ENCODE peak calls at places on chromosomes 7 and 10, in six cellular contexts. F, M, C, N, K and P are unnamed samples.

GRCh38 chr7:33757563-33758165 is 147.7 kb upstream of the BMPER start:
- DNase-seq in F (peak; percentile 47), M (peak; percentile 67), C (peak; percentile 66), N (no peak), K (no peak), P (peak; percentile 72)

GRCh38 chr7:148806187-148806586 is 77.9 kb downstream of the EZH2 start:
- DNase-seq in F (no peak), M (no peak), C (no peak), N (no peak), K (no peak), P (no peak)

GRCh38 chr10:84539244-84539643 is 210.9 kb downstream of the CCSER2 start:
- DNase-seq in F (peak; percentile 39), M (no peak), C (no peak), N (no peak), K (no peak), P (no peak)

GRCh38 chr7:47301078-47301477 is 280.8 kb downstream of the TNS3 start:
- DNase-seq in F (no peak), M (no peak), C (peak; percentile 38), N (no peak), K (peak; percentile 58), P (no peak)

GRCh38 chr7:7693881-7694280 is 24.5 kb downstream of the RPA3 start:
- DNase-seq in F (peak; percentile 92), M (peak; percentile 71), C (no peak), N (no peak), K (no peak), P (peak; percentile 91)

GRCh38 chr7:8442814-8443304 is 9.4 kb downstream of the NXPH1 start:
- DNase-seq in F (no peak), M (peak; percentile 22), C (peak; percentile 95), N (no peak), K (peak; percentile 87), P (no peak)

GRCh38 chr10:116796910-116797513 is 52.3 kb upstream of the ENO4 start:
- DNase-seq in F (peak; percentile 61), M (peak; percentile 68), C (peak; percentile 92), N (no peak), K (peak; percentile 81), P (peak; percentile 74)

GRCh38 chr10:22148956-22149355 is 68.9 kb downstream of the EBLN1 start:
- DNase-seq in F (peak; percentile 7), M (peak; percentile 54), C (no peak), N (no peak), K (no peak), P (peak; percentile 35)

GRCh38 chr10:69101451-69102095 is 13.7 kb downstream of the SRGN start:
- DNase-seq in F (peak; percentile 38), M (peak; percentile 34), C (no peak), N (no peak), K (no peak), P (peak; percentile 63)

GRCh38 chr10:15897282-15897681 is 37.0 kb upstream of the MINDY3 start:
- DNase-seq in F (peak; percentile 33), M (no peak), C (no peak), N (no peak), K (peak; percentile 16), P (peak; percentile 26)

GRCh38 chr10:63268139-63268797 is 135.1 kb downstream of the NRBF2 start:
- DNase-seq in F (peak; percentile 26), M (no peak), C (peak; percentile 57), N (no peak), K (peak; percentile 55), P (no peak)

GRCh38 chr10:132876131-132876860 is 66.1 kb downstream of the CFAP46 start:
- DNase-seq in F (no peak), M (no peak), C (no peak), N (no peak), K (no peak), P (no peak)

GRCh38 chr10:97001183-97001991 is 169.3 kb downstream of the LCOR start:
- DNase-seq in F (no peak), M (no peak), C (no peak), N (no peak), K (no peak), P (no peak)

GRCh38 chr7:93442478-93443224 is 131.9 kb downstream of the CALCR start:
- DNase-seq in F (peak; percentile 13), M (peak; percentile 17), C (peak; percentile 61), N (no peak), K (peak; percentile 71), P (peak; percentile 49)

GRCh38 chr10:83564889-83565588 is 574.3 kb upstream of the GHITM start:
- DNase-seq in F (no peak), M (no peak), C (no peak), N (no peak), K (no peak), P (no peak)

DNA sequence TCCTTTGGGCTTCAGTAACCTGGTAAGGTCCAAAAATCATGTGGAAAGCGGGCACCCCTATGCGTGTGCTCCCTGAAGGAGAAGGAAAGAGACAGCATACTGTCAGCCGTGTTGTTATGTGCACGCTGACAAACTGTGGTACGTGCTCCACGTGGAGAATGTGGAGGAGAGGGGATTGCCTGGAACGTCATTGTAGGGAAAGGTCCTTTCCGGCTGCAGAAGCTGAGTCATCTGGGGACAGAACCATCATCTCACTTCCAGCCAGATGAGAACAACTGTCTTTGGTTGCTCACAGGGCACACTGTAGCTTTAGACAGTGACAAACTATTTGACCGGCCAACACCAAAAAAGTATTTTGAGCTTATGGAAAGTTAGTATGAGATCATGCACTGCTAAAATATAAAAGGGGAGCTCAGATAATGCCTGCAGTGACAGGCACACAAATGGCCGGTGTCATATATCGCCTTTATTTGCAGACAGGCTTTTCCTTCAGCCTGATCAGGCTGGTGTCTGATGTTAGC is 38.8 kb upstream of the GRB10 start:
- DNase-seq in F (peak; percentile 45), M (no peak), C (peak; percentile 29), N (no peak), K (no peak), P (peak; percentile 70)
- H3K4me2 ChIP-seq in F (no peak overlapping the region), M (no peak overlapping the region), C (peak overlapping the region; percentile 24), N (no peak overlapping the region), K (no peak overlapping the region), P (peak overlapping the region; percentile 50)

DNA sequence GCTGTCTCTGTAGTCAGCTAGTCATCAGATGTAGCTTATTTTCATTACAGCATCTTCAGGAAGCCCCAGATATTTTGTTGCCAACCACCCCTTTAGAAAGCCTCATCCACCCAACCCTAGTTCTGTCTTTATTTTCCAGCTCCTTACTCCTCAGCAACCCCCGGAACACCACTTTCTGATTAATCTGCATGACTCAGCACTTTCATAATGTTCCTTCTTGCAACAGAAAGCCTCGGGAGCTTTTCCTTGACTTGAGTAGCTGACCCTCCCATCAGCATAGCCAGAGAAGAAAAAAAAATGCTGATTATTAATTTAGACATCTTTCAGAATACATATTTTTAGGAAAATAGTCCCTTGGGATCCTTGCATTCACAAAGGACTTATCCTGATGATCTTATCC is 244.0 kb upstream of the CXCL12 start:
- DNase-seq in F (peak; percentile 86), M (peak; percentile 89), C (no peak), N (no peak), K (peak; percentile 49), P (peak; percentile 84)
- H3K9ac ChIP-seq in F (peak overlapping the region; percentile 49), M (no peak overlapping the region), C (no peak overlapping the region), N (no peak overlapping the region), K (no peak overlapping the region), P (no peak overlapping the region)

GRCh38 chr10:112376578-112376855 is 2.6 kb downstream of the ACSL5 start:
- DNase-seq in F (no peak), M (no peak), C (no peak), N (no peak), K (no peak), P (no peak)

GRCh38 chr10:112383325-112383724 is 9.4 kb downstream of the ACSL5 start:
- DNase-seq in F (peak; percentile 88), M (peak; percentile 79), C (no peak), N (no peak), K (no peak), P (peak; percentile 50)

GRCh38 chr10:112375721-112376577 is 2.0 kb downstream of the ACSL5 start:
- DNase-seq in F (peak; percentile 49), M (peak; percentile 56), C (no peak), N (peak; percentile 48), K (peak; percentile 54), P (peak; percentile 45)

GRCh38 chr10:112382539-112383235 is 8.8 kb downstream of the ACSL5 start:
- DNase-seq in F (no peak), M (no peak), C (no peak), N (no peak), K (no peak), P (no peak)

DNA sequence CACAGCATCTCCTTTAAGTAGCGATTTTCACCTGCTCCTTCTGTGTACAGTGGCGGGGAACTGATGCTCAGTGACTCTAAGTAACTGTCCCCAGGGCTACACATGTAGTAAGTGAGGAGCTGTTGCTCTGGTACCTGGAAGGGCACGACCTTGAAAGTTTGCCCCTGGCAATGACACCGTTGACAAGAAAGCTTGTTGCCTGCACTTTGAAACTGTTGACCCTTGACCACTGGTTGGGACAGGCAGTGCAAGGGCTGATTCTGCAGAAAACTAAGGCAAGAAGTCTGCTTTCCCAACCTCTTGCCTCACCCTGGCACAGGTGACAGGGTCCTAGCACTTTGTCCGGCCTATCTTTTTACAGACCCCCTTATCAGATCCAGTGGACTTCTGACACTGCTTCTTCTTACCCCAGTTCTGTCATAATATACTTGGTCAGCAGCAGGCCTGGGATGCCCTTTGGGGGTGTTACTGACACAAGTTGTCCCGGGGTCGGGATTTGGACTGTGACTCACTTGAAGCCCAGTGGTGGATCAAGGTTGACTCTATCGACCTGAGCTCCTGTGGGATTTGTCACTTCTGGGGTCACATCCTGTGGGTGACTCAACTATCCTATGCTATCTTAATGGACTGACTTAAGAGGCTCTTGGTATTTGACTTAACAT is 5.8 kb downstream of the ACSL5 start:
- DNase-seq in F (peak; percentile 67), M (no peak), C (no peak), N (no peak), K (peak; percentile 52), P (peak; percentile 55)
- H3K4me2 ChIP-seq in F (no peak overlapping the region), M (no peak overlapping the region), C (no peak overlapping the region), N (no peak overlapping the region), K (no peak overlapping the region), P (no peak overlapping the region)

GRCh38 chr10:18273039-18273438 is 132.8 kb downstream of the CACNB2 start:
- DNase-seq in F (no peak), M (no peak), C (no peak), N (no peak), K (no peak), P (no peak)
- H3K9ac ChIP-seq in F (no peak overlapping the region), M (no peak overlapping the region), C (no peak overlapping the region), N (no peak overlapping the region), K (no peak overlapping the region), P (no peak overlapping the region)

GRCh38 chr10:50279489-50279888 is 28.2 kb upstream of the ASAH2 start:
- DNase-seq in F (no peak), M (no peak), C (peak; percentile 53), N (no peak), K (peak; percentile 55), P (peak; percentile 64)
- H3K4me2 ChIP-seq in F (no peak overlapping the region), M (no peak overlapping the region), C (no peak overlapping the region), N (no peak overlapping the region), K (no peak overlapping the region), P (no peak overlapping the region)

GRCh38 chr7:90701021-90701420 is 104.9 kb downstream of the CDK14 start:
- DNase-seq in F (no peak), M (no peak), C (no peak), N (no peak), K (peak; percentile 23), P (no peak)

GRCh38 chr7:90698616-90699015 is 102.5 kb downstream of the CDK14 start:
- DNase-seq in F (no peak), M (no peak), C (no peak), N (no peak), K (peak; percentile 42), P (no peak)

GRCh38 chr7:90706067-90706716 is 110.1 kb downstream of the CDK14 start:
- DNase-seq in F (peak; percentile 70), M (peak; percentile 60), C (no peak), N (no peak), K (no peak), P (no peak)

GRCh38 chr7:90705391-90706066 is 109.4 kb downstream of the CDK14 start:
- DNase-seq in F (no peak), M (no peak), C (no peak), N (no peak), K (no peak), P (no peak)

GRCh38 chr7:90701771-90702170 is 105.7 kb downstream of the CDK14 start:
- DNase-seq in F (no peak), M (no peak), C (peak; percentile 63), N (no peak), K (peak; percentile 97), P (no peak)
- H3K9ac ChIP-seq in F (no peak overlapping the region), M (no peak overlapping the region), C (no peak overlapping the region), N (no peak overlapping the region), K (no peak overlapping the region), P (no peak overlapping the region)